ENCODE peak calls at places on chromosomes 2 and 18, in ten cellular contexts. One of them, this sample, is unnamed. For H3K36me3, the result is how much of the 10 kb centered on the place peaks cover.

GRCh38 chr18:76605341-76605929 is 110.4 kb upstream of the ZNF516 start:
- DNase-seq in transverse colon: no peak
- DNase-seq in spleen: no peak
- DNase-seq in adrenal gland: no peak
- DNase-seq in Peyer's patch: no peak
- DNase-seq in HepG2: no peak
- DNase-seq in breast epithelium: no peak
- DNase-seq in HCT116: no peak
- DNase-seq in GM12878: no peak
- DNase-seq in IMR-90: no peak
- DNase-seq in this sample: no peak

GRCh38 chr18:54762386-54762785 is 65.9 kb upstream of the RAB27B start:
- DNase-seq in spleen: no peak
- DNase-seq in GM12878: no peak
- DNase-seq in HepG2: no peak
- DNase-seq in HCT116: no peak
- DNase-seq in breast epithelium: no peak
- DNase-seq in IMR-90: no peak
- DNase-seq in Peyer's patch: no peak
- DNase-seq in adrenal gland: no peak
- DNase-seq in transverse colon: no peak
- DNase-seq in this sample: no peak

GRCh38 chr2:179437430-179437829 is 172.8 kb upstream of the SESTD1 start:
- DNase-seq in IMR-90: no peak
- DNase-seq in breast epithelium: no peak
- DNase-seq in adrenal gland: no peak
- DNase-seq in GM12878: no peak
- DNase-seq in spleen: no peak
- DNase-seq in HCT116: no peak
- DNase-seq in HepG2: no peak
- DNase-seq in transverse colon: no peak
- DNase-seq in Peyer's patch: no peak
- DNase-seq in this sample: no peak

GRCh38 chr2:42848270-42848669 is 55.9 kb upstream of the HAAO start:
- DNase-seq in GM12878: no peak
- DNase-seq in breast epithelium: no peak
- DNase-seq in spleen: peak
- DNase-seq in Peyer's patch: peak
- DNase-seq in transverse colon: no peak
- DNase-seq in IMR-90: no peak
- DNase-seq in adrenal gland: no peak
- DNase-seq in HepG2: no peak
- DNase-seq in HCT116: no peak
- DNase-seq in this sample: no peak

GRCh38 chr2:174762464-174762863 is 1.8 kb downstream of the CHRNA1 start:
- DNase-seq in HCT116: no peak
- DNase-seq in IMR-90: no peak
- DNase-seq in breast epithelium: no peak
- DNase-seq in spleen: no peak
- DNase-seq in transverse colon: no peak
- DNase-seq in GM12878: no peak
- DNase-seq in Peyer's patch: no peak
- DNase-seq in adrenal gland: no peak
- DNase-seq in HepG2: no peak
- DNase-seq in this sample: no peak

GRCh38 chr2:102724553-102724952 is 37.3 kb upstream of the TMEM182 start:
- DNase-seq in breast epithelium: no peak
- DNase-seq in GM12878: no peak
- DNase-seq in IMR-90: no peak
- DNase-seq in HepG2: no peak
- DNase-seq in spleen: no peak
- DNase-seq in HCT116: no peak
- DNase-seq in transverse colon: no peak
- DNase-seq in Peyer's patch: no peak
- DNase-seq in adrenal gland: no peak
- DNase-seq in this sample: no peak

GRCh38 chr2:128362889-128363228 is 44.2 kb upstream of the HS6ST1 start:
- DNase-seq in IMR-90: peak
- DNase-seq in breast epithelium: peak
- DNase-seq in GM12878: no peak
- DNase-seq in HepG2: no peak
- DNase-seq in Peyer's patch: peak
- DNase-seq in spleen: no peak
- DNase-seq in HCT116: no peak
- DNase-seq in transverse colon: peak
- DNase-seq in adrenal gland: no peak
- DNase-seq in this sample: peak

GRCh38 chr2:200091126-200091525 is 135.7 kb downstream of the MAIP1 start:
- DNase-seq in adrenal gland: no peak
- DNase-seq in HCT116: no peak
- DNase-seq in HepG2: no peak
- DNase-seq in spleen: no peak
- DNase-seq in breast epithelium: no peak
- DNase-seq in IMR-90: no peak
- DNase-seq in transverse colon: no peak
- DNase-seq in GM12878: no peak
- DNase-seq in Peyer's patch: no peak
- DNase-seq in this sample: no peak

GRCh38 chr2:167820488-167820887 is 426.9 kb downstream of the STK39 start:
- DNase-seq in IMR-90: no peak
- DNase-seq in Peyer's patch: no peak
- DNase-seq in breast epithelium: no peak
- DNase-seq in spleen: no peak
- DNase-seq in transverse colon: no peak
- DNase-seq in HCT116: no peak
- DNase-seq in GM12878: no peak
- DNase-seq in adrenal gland: no peak
- DNase-seq in HepG2: no peak
- DNase-seq in this sample: no peak
- TF ChIP-seq POLR2A in IMR-90: no peak
- TF ChIP-seq POLR2A in Peyer's patch: no peak
- TF ChIP-seq POLR2A in breast epithelium: no peak
- TF ChIP-seq POLR2A in spleen: no peak
- TF ChIP-seq POLR2A in transverse colon: no peak
- TF ChIP-seq POLR2A in HCT116: no peak
- TF ChIP-seq POLR2A in GM12878: no peak
- TF ChIP-seq POLR2A in adrenal gland: no peak
- TF ChIP-seq POLR2A in HepG2: no peak
- TF ChIP-seq POLR2A in this sample: no peak

GRCh38 chr18:32907215-32907590 is 134.4 kb upstream of the KLHL14 start:
- DNase-seq in IMR-90: no peak
- DNase-seq in Peyer's patch: no peak
- DNase-seq in HepG2: no peak
- DNase-seq in HCT116: no peak
- DNase-seq in spleen: no peak
- DNase-seq in transverse colon: no peak
- DNase-seq in breast epithelium: no peak
- DNase-seq in GM12878: no peak
- DNase-seq in adrenal gland: no peak
- DNase-seq in this sample: no peak

GRCh38 chr18:32909798-32910561 is 137.2 kb upstream of the KLHL14 start:
- DNase-seq in transverse colon: no peak
- DNase-seq in spleen: peak
- DNase-seq in Peyer's patch: peak
- DNase-seq in breast epithelium: no peak
- DNase-seq in HepG2: peak
- DNase-seq in GM12878: no peak
- DNase-seq in HCT116: no peak
- DNase-seq in adrenal gland: no peak
- DNase-seq in IMR-90: no peak
- DNase-seq in this sample: no peak

GRCh38 chr18:32911660-32912284 is 138.9 kb upstream of the KLHL14 start:
- DNase-seq in HepG2: no peak
- DNase-seq in Peyer's patch: no peak
- DNase-seq in transverse colon: no peak
- DNase-seq in breast epithelium: no peak
- DNase-seq in GM12878: no peak
- DNase-seq in HCT116: no peak
- DNase-seq in spleen: no peak
- DNase-seq in IMR-90: peak
- DNase-seq in adrenal gland: no peak
- DNase-seq in this sample: no peak

GRCh38 chr18:32907656-32908441 is 135.0 kb upstream of the KLHL14 start:
- DNase-seq in adrenal gland: no peak
- DNase-seq in breast epithelium: no peak
- DNase-seq in transverse colon: no peak
- DNase-seq in HCT116: no peak
- DNase-seq in spleen: no peak
- DNase-seq in GM12878: no peak
- DNase-seq in IMR-90: no peak
- DNase-seq in HepG2: no peak
- DNase-seq in Peyer's patch: no peak
- DNase-seq in this sample: no peak

DNA sequence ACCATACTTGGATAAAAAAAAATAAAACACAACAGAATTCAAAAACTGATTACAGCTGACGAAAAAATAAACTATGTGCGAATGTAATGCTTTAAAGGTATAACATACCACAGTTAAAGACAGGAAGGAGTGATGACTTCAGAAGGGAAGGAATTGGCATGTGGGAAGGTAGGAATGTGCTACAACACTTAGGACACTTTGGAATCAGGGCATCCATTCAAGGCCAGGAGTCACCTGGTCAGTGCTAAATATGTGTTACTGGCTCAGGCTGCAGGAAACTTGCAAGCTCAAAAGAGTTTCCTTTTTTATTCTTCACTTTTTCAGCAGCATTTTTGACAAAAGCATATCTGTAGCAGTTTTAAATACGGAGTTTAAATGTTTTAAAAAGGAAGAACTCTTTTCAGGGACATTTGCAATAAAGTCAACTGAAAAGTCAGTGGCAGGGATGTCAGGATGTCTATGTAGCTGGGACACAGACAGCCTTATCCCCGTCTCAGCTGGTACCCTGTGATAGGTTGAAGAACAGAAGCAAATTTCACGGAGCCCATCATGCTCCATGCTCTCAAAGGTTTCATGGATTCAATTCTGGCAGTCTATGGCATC is 138.0 kb upstream of the KLHL14 start:
- DNase-seq in Peyer's patch: no peak
- DNase-seq in GM12878: no peak
- DNase-seq in transverse colon: no peak
- DNase-seq in IMR-90: no peak
- DNase-seq in breast epithelium: no peak
- DNase-seq in HCT116: no peak
- DNase-seq in HepG2: peak
- DNase-seq in spleen: no peak
- DNase-seq in adrenal gland: no peak
- DNase-seq in this sample: no peak
- TF ChIP-seq CTCF in Peyer's patch: no peak
- TF ChIP-seq CTCF in GM12878: no peak
- TF ChIP-seq CTCF in transverse colon: no peak
- TF ChIP-seq CTCF in IMR-90: no peak
- TF ChIP-seq CTCF in breast epithelium: no peak
- TF ChIP-seq CTCF in HCT116: no peak
- TF ChIP-seq CTCF in HepG2: no peak
- TF ChIP-seq CTCF in spleen: no peak
- TF ChIP-seq CTCF in adrenal gland: no peak
- TF ChIP-seq CTCF in this sample: no peak

GRCh38 chr2:121358291-121358690 is 73.3 kb upstream of the TFCP2L1 start:
- DNase-seq in breast epithelium: no peak
- DNase-seq in spleen: no peak
- DNase-seq in HepG2: no peak
- DNase-seq in transverse colon: no peak
- DNase-seq in IMR-90: no peak
- DNase-seq in Peyer's patch: no peak
- DNase-seq in HCT116: no peak
- DNase-seq in adrenal gland: peak
- DNase-seq in GM12878: no peak
- DNase-seq in this sample: no peak

GRCh38 chr2:121359170-121359569 is 74.2 kb upstream of the TFCP2L1 start:
- DNase-seq in adrenal gland: no peak
- DNase-seq in HCT116: no peak
- DNase-seq in HepG2: no peak
- DNase-seq in IMR-90: no peak
- DNase-seq in GM12878: no peak
- DNase-seq in Peyer's patch: no peak
- DNase-seq in transverse colon: no peak
- DNase-seq in breast epithelium: no peak
- DNase-seq in spleen: no peak
- DNase-seq in this sample: no peak

GRCh38 chr2:121351521-121352318 is 66.7 kb upstream of the TFCP2L1 start:
- DNase-seq in breast epithelium: no peak
- DNase-seq in Peyer's patch: no peak
- DNase-seq in HCT116: no peak
- DNase-seq in adrenal gland: no peak
- DNase-seq in IMR-90: no peak
- DNase-seq in spleen: no peak
- DNase-seq in GM12878: no peak
- DNase-seq in transverse colon: no peak
- DNase-seq in HepG2: no peak
- DNase-seq in this sample: peak

GRCh38 chr2:121356058-121356640 is 71.1 kb upstream of the TFCP2L1 start:
- DNase-seq in IMR-90: peak
- DNase-seq in GM12878: no peak
- DNase-seq in HCT116: peak
- DNase-seq in transverse colon: peak
- DNase-seq in Peyer's patch: peak
- DNase-seq in breast epithelium: no peak
- DNase-seq in HepG2: peak
- DNase-seq in spleen: no peak
- DNase-seq in adrenal gland: peak
- DNase-seq in this sample: peak

DNA sequence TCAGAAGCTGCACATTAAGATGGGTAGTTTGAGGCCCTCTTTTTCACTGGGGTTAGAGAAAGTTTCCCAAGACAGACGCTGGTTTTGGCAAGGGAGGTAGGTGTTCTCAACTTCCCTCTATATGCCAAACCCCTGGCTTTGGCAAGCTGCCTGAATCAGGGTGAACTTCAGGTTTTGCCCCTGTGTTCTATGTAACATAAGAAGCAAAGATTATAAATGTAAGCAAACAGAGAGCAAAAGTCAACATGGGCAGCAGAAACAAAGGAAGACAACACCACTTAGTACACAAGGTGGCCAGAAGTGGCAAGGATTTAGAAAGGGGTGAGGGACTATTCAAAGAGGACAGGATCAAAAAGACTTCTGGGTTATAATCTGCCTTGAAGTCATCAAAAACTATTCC is 70.5 kb upstream of the TFCP2L1 start:
- DNase-seq in breast epithelium: no peak
- DNase-seq in HCT116: no peak
- DNase-seq in IMR-90: no peak
- DNase-seq in transverse colon: peak
- DNase-seq in HepG2: peak
- DNase-seq in adrenal gland: peak
- DNase-seq in GM12878: no peak
- DNase-seq in Peyer's patch: no peak
- DNase-seq in spleen: no peak
- DNase-seq in this sample: no peak
- H3K36me3 ChIP-seq in breast epithelium: under half
- H3K36me3 ChIP-seq in HCT116: under half
- H3K36me3 ChIP-seq in IMR-90: half or more
- H3K36me3 ChIP-seq in transverse colon: under half
- H3K36me3 ChIP-seq in HepG2: half or more
- H3K36me3 ChIP-seq in adrenal gland: half or more
- H3K36me3 ChIP-seq in GM12878: under half
- H3K36me3 ChIP-seq in Peyer's patch: half or more
- H3K36me3 ChIP-seq in spleen: half or more
- H3K36me3 ChIP-seq in this sample: half or more

DNA sequence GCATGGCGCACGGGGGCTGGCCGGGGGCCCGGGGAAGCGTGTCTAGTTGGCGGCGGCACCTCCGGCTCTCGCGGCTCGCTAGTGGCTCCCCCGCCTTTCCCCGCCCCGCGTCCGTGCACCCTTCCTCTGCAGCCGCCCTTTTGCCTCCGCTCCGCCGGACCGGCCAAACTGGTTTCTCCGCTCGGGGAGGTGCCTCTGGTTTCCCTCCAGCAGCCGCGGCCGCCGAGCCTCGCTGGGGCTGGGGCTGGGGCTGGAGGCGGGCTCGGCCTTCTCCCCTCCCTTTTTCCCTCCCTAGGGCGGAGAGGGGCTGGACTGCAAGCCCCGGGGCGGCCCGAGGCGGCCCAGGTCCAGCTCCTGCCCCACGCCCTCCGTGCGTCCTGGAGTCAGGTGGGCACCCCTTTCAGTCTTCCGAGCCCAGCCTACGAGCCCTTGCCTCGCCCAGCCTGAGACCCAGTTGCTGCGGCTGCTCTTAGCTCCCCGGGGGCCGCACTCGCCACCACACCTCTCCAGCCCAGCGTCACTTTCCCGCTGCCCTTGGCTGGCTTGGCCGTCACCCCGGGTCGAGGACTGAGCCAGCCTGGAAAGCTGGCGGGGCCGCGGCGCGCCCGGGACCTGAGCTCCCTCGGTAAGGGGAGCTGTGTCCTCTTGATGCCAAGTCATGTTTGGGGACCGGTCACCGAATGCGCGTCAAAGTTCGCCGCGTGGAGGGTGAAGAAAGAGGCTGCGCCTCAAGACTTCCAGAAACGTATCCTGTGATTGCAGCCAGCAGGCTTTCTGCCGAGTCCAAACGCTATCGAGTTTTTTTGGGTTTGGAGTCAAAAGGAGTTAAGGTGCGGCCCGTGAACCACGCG is at the start of gene ATP8B1:
- DNase-seq in adrenal gland: peak
- DNase-seq in HepG2: no peak
- DNase-seq in IMR-90: peak
- DNase-seq in Peyer's patch: peak
- DNase-seq in breast epithelium: peak
- DNase-seq in GM12878: no peak
- DNase-seq in transverse colon: peak
- DNase-seq in HCT116: peak
- DNase-seq in spleen: peak
- DNase-seq in this sample: peak
- TF ChIP-seq POLR2A in adrenal gland: peak
- TF ChIP-seq POLR2A in HepG2: peak
- TF ChIP-seq POLR2A in IMR-90: peak
- TF ChIP-seq POLR2A in Peyer's patch: peak
- TF ChIP-seq POLR2A in breast epithelium: peak
- TF ChIP-seq POLR2A in GM12878: no peak
- TF ChIP-seq POLR2A in transverse colon: peak
- TF ChIP-seq POLR2A in HCT116: peak
- TF ChIP-seq POLR2A in spleen: no peak
- TF ChIP-seq POLR2A in this sample: peak